ENCODE peak calls at places on chromosomes 3 and 15, in seven cellular contexts. One of them, this sample, is unnamed.

GRCh38 chr3:147215660-147216059 is 190.7 kb downstream of the ZIC4 start:
- DNase-seq in mesenchymal stem cell: no peak
- DNase-seq in mesendoderm: no peak
- DNase-seq in H1: no peak
- DNase-seq in trophoblast cell: no peak
- DNase-seq in neuronal stem cell: no peak
- DNase-seq in IMR-90: no peak
- DNase-seq in this sample: no peak

GRCh38 chr15:99925661-99926461 is 192.6 kb upstream of the LYSMD4 start:
- DNase-seq in trophoblast cell: peak
- DNase-seq in IMR-90: no peak
- DNase-seq in mesenchymal stem cell: peak
- DNase-seq in neuronal stem cell: peak
- DNase-seq in mesendoderm: peak
- DNase-seq in H1: peak
- DNase-seq in this sample: peak

GRCh38 chr3:66473637-66474036 is 27.2 kb downstream of the LRIG1 start:
- DNase-seq in neuronal stem cell: no peak
- DNase-seq in mesenchymal stem cell: peak
- DNase-seq in H1: no peak
- DNase-seq in trophoblast cell: peak
- DNase-seq in IMR-90: peak
- DNase-seq in mesendoderm: no peak
- DNase-seq in this sample: no peak

GRCh38 chr3:60448668-60449067 is 802.6 kb downstream of the FHIT start:
- DNase-seq in mesendoderm: no peak
- DNase-seq in neuronal stem cell: no peak
- DNase-seq in mesenchymal stem cell: no peak
- DNase-seq in trophoblast cell: no peak
- DNase-seq in H1: no peak
- DNase-seq in IMR-90: no peak
- DNase-seq in this sample: no peak

GRCh38 chr15:24857777-24858176 is 97.0 kb upstream of the SNRPN start:
- DNase-seq in mesenchymal stem cell: peak
- DNase-seq in neuronal stem cell: no peak
- DNase-seq in IMR-90: peak
- DNase-seq in trophoblast cell: no peak
- DNase-seq in H1: peak
- DNase-seq in mesendoderm: peak
- DNase-seq in this sample: peak

GRCh38 chr3:184361532-184361931 is at the start of the genes CLCN2 and POLR2H:
- DNase-seq in neuronal stem cell: peak
- DNase-seq in H1: peak
- DNase-seq in trophoblast cell: peak
- DNase-seq in IMR-90: peak
- DNase-seq in mesenchymal stem cell: peak
- DNase-seq in mesendoderm: peak
- DNase-seq in this sample: peak

GRCh38 chr3:106688463-106688862 is 688.8 kb upstream of the CCDC54 start:
- DNase-seq in neuronal stem cell: no peak
- DNase-seq in mesendoderm: peak
- DNase-seq in mesenchymal stem cell: peak
- DNase-seq in H1: no peak
- DNase-seq in trophoblast cell: peak
- DNase-seq in IMR-90: peak
- DNase-seq in this sample: no peak

GRCh38 chr3:36906504-36907149 is 38.2 kb downstream of the TRANK1 start:
- DNase-seq in mesendoderm: peak
- DNase-seq in IMR-90: peak
- DNase-seq in H1: no peak
- DNase-seq in mesenchymal stem cell: peak
- DNase-seq in neuronal stem cell: no peak
- DNase-seq in trophoblast cell: peak
- DNase-seq in this sample: no peak

GRCh38 chr15:40857601-40858351 is 13.9 kb downstream of the SPINT1 start:
- DNase-seq in mesenchymal stem cell: peak
- DNase-seq in H1: peak
- DNase-seq in IMR-90: peak
- DNase-seq in neuronal stem cell: peak
- DNase-seq in trophoblast cell: peak
- DNase-seq in mesendoderm: peak
- DNase-seq in this sample: peak

GRCh38 chr3:122977645-122978466 is 49.7 kb downstream of the SEMA5B start:
- DNase-seq in mesendoderm: peak
- DNase-seq in neuronal stem cell: peak
- DNase-seq in H1: no peak
- DNase-seq in mesenchymal stem cell: peak
- DNase-seq in trophoblast cell: peak
- DNase-seq in IMR-90: peak
- DNase-seq in this sample: peak

GRCh38 chr15:74845208-74845568 is 2.2 kb upstream of the ULK3 start:
- DNase-seq in mesendoderm: no peak
- DNase-seq in IMR-90: no peak
- DNase-seq in H1: no peak
- DNase-seq in neuronal stem cell: no peak
- DNase-seq in trophoblast cell: no peak
- DNase-seq in mesenchymal stem cell: no peak
- DNase-seq in this sample: no peak

GRCh38 chr3:192229866-192230265 is 497.5 kb downstream of the FGF12 start:
- DNase-seq in trophoblast cell: peak
- DNase-seq in IMR-90: peak
- DNase-seq in neuronal stem cell: no peak
- DNase-seq in H1: no peak
- DNase-seq in mesenchymal stem cell: peak
- DNase-seq in mesendoderm: no peak
- DNase-seq in this sample: no peak

GRCh38 chr3:165770781-165771180 is 66.4 kb downstream of the BCHE start:
- DNase-seq in mesenchymal stem cell: peak
- DNase-seq in mesendoderm: no peak
- DNase-seq in H1: no peak
- DNase-seq in IMR-90: no peak
- DNase-seq in neuronal stem cell: no peak
- DNase-seq in trophoblast cell: no peak
- DNase-seq in this sample: no peak

GRCh38 chr3:8554725-8555621 is 53.4 kb downstream of the LMCD1 start:
- DNase-seq in H1: no peak
- DNase-seq in mesendoderm: peak
- DNase-seq in neuronal stem cell: peak
- DNase-seq in IMR-90: peak
- DNase-seq in trophoblast cell: no peak
- DNase-seq in mesenchymal stem cell: peak
- DNase-seq in this sample: peak

GRCh38 chr3:177744873-177745646 is 547.8 kb upstream of the TBL1XR1 start:
- DNase-seq in IMR-90: peak
- DNase-seq in mesenchymal stem cell: peak
- DNase-seq in H1: no peak
- DNase-seq in mesendoderm: no peak
- DNase-seq in neuronal stem cell: no peak
- DNase-seq in trophoblast cell: peak
- DNase-seq in this sample: no peak

GRCh38 chr3:191753186-191753585 is 292.2 kb downstream of the PYDC2 start:
- DNase-seq in H1: no peak
- DNase-seq in mesendoderm: no peak
- DNase-seq in neuronal stem cell: no peak
- DNase-seq in IMR-90: no peak
- DNase-seq in trophoblast cell: no peak
- DNase-seq in mesenchymal stem cell: no peak
- DNase-seq in this sample: no peak

GRCh38 chr3:182755308-182756106 is 37.8 kb upstream of the ATP11B start:
- DNase-seq in mesenchymal stem cell: no peak
- DNase-seq in mesendoderm: no peak
- DNase-seq in neuronal stem cell: no peak
- DNase-seq in H1: no peak
- DNase-seq in IMR-90: peak
- DNase-seq in trophoblast cell: no peak
- DNase-seq in this sample: no peak

GRCh38 chr3:101675709-101676218 is 1.2 kb downstream of the ZBTB11 start:
- DNase-seq in mesendoderm: no peak
- DNase-seq in IMR-90: no peak
- DNase-seq in mesenchymal stem cell: no peak
- DNase-seq in neuronal stem cell: no peak
- DNase-seq in trophoblast cell: no peak
- DNase-seq in H1: no peak
- DNase-seq in this sample: no peak

GRCh38 chr3:71152892-71153265 is 430.6 kb downstream of the FOXP1 start:
- DNase-seq in mesenchymal stem cell: no peak
- DNase-seq in mesendoderm: peak
- DNase-seq in trophoblast cell: no peak
- DNase-seq in IMR-90: no peak
- DNase-seq in neuronal stem cell: no peak
- DNase-seq in H1: peak
- DNase-seq in this sample: peak

GRCh38 chr3:73805435-73805834 is 180.7 kb upstream of the PDZRN3 start:
- DNase-seq in H1: no peak
- DNase-seq in neuronal stem cell: no peak
- DNase-seq in trophoblast cell: no peak
- DNase-seq in mesenchymal stem cell: no peak
- DNase-seq in IMR-90: no peak
- DNase-seq in mesendoderm: no peak
- DNase-seq in this sample: no peak

GRCh38 chr3:58560771-58561311 is 16.4 kb downstream of the FAM107A start:
- DNase-seq in neuronal stem cell: peak
- DNase-seq in trophoblast cell: peak
- DNase-seq in mesendoderm: peak
- DNase-seq in IMR-90: peak
- DNase-seq in mesenchymal stem cell: peak
- DNase-seq in H1: peak
- DNase-seq in this sample: peak

GRCh38 chr3:49930922-49931321 is 1.3 kb upstream of the MON1A start:
- DNase-seq in neuronal stem cell: peak
- DNase-seq in trophoblast cell: peak
- DNase-seq in mesendoderm: peak
- DNase-seq in H1: peak
- DNase-seq in IMR-90: no peak
- DNase-seq in mesenchymal stem cell: no peak
- DNase-seq in this sample: peak

GRCh38 chr3:13025778-13026518 is 47.3 kb downstream of the IQSEC1 start:
- DNase-seq in mesenchymal stem cell: no peak
- DNase-seq in IMR-90: no peak
- DNase-seq in mesendoderm: no peak
- DNase-seq in H1: no peak
- DNase-seq in neuronal stem cell: no peak
- DNase-seq in trophoblast cell: no peak
- DNase-seq in this sample: no peak

GRCh38 chr3:17431477-17432045 is 310.9 kb downstream of the TBC1D5 start:
- DNase-seq in trophoblast cell: no peak
- DNase-seq in IMR-90: peak
- DNase-seq in H1: no peak
- DNase-seq in mesenchymal stem cell: no peak
- DNase-seq in mesendoderm: no peak
- DNase-seq in neuronal stem cell: no peak
- DNase-seq in this sample: no peak

GRCh38 chr3:124272611-124273151 is 280.8 kb upstream of the ROPN1 start:
- DNase-seq in neuronal stem cell: no peak
- DNase-seq in trophoblast cell: no peak
- DNase-seq in H1: no peak
- DNase-seq in IMR-90: peak
- DNase-seq in mesenchymal stem cell: no peak
- DNase-seq in mesendoderm: no peak
- DNase-seq in this sample: no peak

GRCh38 chr3:124275421-124275820 is 283.5 kb upstream of the ROPN1 start:
- DNase-seq in IMR-90: no peak
- DNase-seq in neuronal stem cell: no peak
- DNase-seq in mesenchymal stem cell: no peak
- DNase-seq in H1: no peak
- DNase-seq in trophoblast cell: no peak
- DNase-seq in mesendoderm: no peak
- DNase-seq in this sample: no peak

GRCh38 chr3:124276863-124277515 is 285.1 kb upstream of the ROPN1 start:
- DNase-seq in IMR-90: no peak
- DNase-seq in H1: no peak
- DNase-seq in trophoblast cell: no peak
- DNase-seq in mesenchymal stem cell: no peak
- DNase-seq in neuronal stem cell: no peak
- DNase-seq in mesendoderm: no peak
- DNase-seq in this sample: no peak

GRCh38 chr3:124276163-124276862 is 284.4 kb upstream of the ROPN1 start:
- DNase-seq in trophoblast cell: no peak
- DNase-seq in IMR-90: no peak
- DNase-seq in mesenchymal stem cell: no peak
- DNase-seq in mesendoderm: no peak
- DNase-seq in H1: no peak
- DNase-seq in neuronal stem cell: no peak
- DNase-seq in this sample: no peak

DNA sequence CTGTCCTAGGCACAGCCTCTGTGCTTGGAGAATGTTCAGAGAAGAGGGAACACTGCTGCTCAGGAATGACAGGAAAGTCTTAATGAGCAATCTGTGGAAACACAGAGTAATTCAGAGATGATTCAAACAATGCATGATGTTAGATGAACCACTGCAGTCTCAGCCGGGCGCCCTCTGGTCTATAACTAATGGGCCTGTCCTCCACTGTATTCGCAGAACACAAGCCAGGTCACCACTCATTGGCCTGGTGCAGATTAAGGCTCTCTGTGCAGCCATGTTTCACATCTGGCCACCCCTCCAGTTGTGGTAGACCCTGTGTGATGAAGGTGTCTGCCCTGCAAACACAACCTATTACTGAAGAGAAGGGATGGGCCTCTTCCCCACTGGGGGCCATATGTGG is 281.7 kb upstream of the ROPN1 start:
- DNase-seq in IMR-90: peak
- DNase-seq in trophoblast cell: no peak
- DNase-seq in H1: no peak
- DNase-seq in mesenchymal stem cell: no peak
- DNase-seq in mesendoderm: no peak
- DNase-seq in neuronal stem cell: no peak
- DNase-seq in this sample: no peak
- H2AK5ac ChIP-seq in IMR-90: no peak
- H2AK5ac ChIP-seq in trophoblast cell: no peak
- H2AK5ac ChIP-seq in H1: no peak
- H2AK5ac ChIP-seq in mesenchymal stem cell: peak
- H2AK5ac ChIP-seq in mesendoderm: no peak
- H2AK5ac ChIP-seq in neuronal stem cell: no peak
- H2AK5ac ChIP-seq in this sample: no peak

GRCh38 chr3:113741086-113741485 is 5.0 kb downstream of the NAA50 start:
- DNase-seq in trophoblast cell: no peak
- DNase-seq in mesenchymal stem cell: no peak
- DNase-seq in H1: no peak
- DNase-seq in IMR-90: no peak
- DNase-seq in mesendoderm: no peak
- DNase-seq in neuronal stem cell: no peak
- DNase-seq in this sample: no peak

GRCh38 chr3:113736548-113737089 is 9.4 kb downstream of the NAA50 start:
- DNase-seq in mesendoderm: peak
- DNase-seq in trophoblast cell: peak
- DNase-seq in mesenchymal stem cell: peak
- DNase-seq in H1: no peak
- DNase-seq in neuronal stem cell: peak
- DNase-seq in IMR-90: peak
- DNase-seq in this sample: no peak
- H2AK5ac ChIP-seq in mesendoderm: no peak
- H2AK5ac ChIP-seq in trophoblast cell: no peak
- H2AK5ac ChIP-seq in mesenchymal stem cell: no peak
- H2AK5ac ChIP-seq in H1: no peak
- H2AK5ac ChIP-seq in neuronal stem cell: no peak
- H2AK5ac ChIP-seq in IMR-90: peak
- H2AK5ac ChIP-seq in this sample: no peak

GRCh38 chr3:157472648-157473047 is 30.6 kb downstream of the VEPH1 start:
- DNase-seq in mesendoderm: no peak
- DNase-seq in neuronal stem cell: no peak
- DNase-seq in mesenchymal stem cell: no peak
- DNase-seq in IMR-90: no peak
- DNase-seq in H1: no peak
- DNase-seq in trophoblast cell: no peak
- DNase-seq in this sample: no peak
- H2AK5ac ChIP-seq in mesendoderm: no peak
- H2AK5ac ChIP-seq in neuronal stem cell: no peak
- H2AK5ac ChIP-seq in mesenchymal stem cell: no peak
- H2AK5ac ChIP-seq in IMR-90: peak
- H2AK5ac ChIP-seq in H1: no peak
- H2AK5ac ChIP-seq in trophoblast cell: no peak
- H2AK5ac ChIP-seq in this sample: no peak

GRCh38 chr15:77827860-77828259 is 195.1 kb upstream of the LINGO1 start:
- DNase-seq in H1: no peak
- DNase-seq in mesenchymal stem cell: no peak
- DNase-seq in trophoblast cell: no peak
- DNase-seq in neuronal stem cell: no peak
- DNase-seq in IMR-90: no peak
- DNase-seq in mesendoderm: no peak
- DNase-seq in this sample: no peak
- H2AK5ac ChIP-seq in H1: no peak
- H2AK5ac ChIP-seq in mesenchymal stem cell: no peak
- H2AK5ac ChIP-seq in trophoblast cell: no peak
- H2AK5ac ChIP-seq in neuronal stem cell: no peak
- H2AK5ac ChIP-seq in IMR-90: no peak
- H2AK5ac ChIP-seq in mesendoderm: no peak
- H2AK5ac ChIP-seq in this sample: no peak

This sample was measured in H9.